ENCODE peak calls at places on chromosome 2, in nine cellular contexts. One of them, this sample, is unnamed.
A peak's percentile ranks its signal among the peaks of the same experiment; 100 is the strongest.

GRCh38 chr2:231632559-231633142 is 40.0 kb downstream of the TEX44 start:
- DNase-seq in GM12865: no peak
- DNase-seq in left lung: no peak
- DNase-seq in type B pancreatic cell: no peak
- DNase-seq in activated B cell treated with CpG ODN at 0.5 μM for 24 hours: no peak
- DNase-seq in left ventricle myocardium inferior: no peak
- DNase-seq in MCF 10A: peak; percentile 59
- DNase-seq in choroid plexus epithelial cell: peak; percentile 83
- DNase-seq in prostate gland: no peak
- DNase-seq in this sample: peak; percentile 13

GRCh38 chr2:204074434-204074833 is 137.9 kb downstream of the ICOS start:
- DNase-seq in left lung: no peak
- DNase-seq in choroid plexus epithelial cell: no peak
- DNase-seq in GM12865: no peak
- DNase-seq in MCF 10A: no peak
- DNase-seq in prostate gland: no peak
- DNase-seq in activated B cell treated with CpG ODN at 0.5 μM for 24 hours: no peak
- DNase-seq in type B pancreatic cell: no peak
- DNase-seq in left ventricle myocardium inferior: no peak
- DNase-seq in this sample: peak; percentile 11

GRCh38 chr2:217273851-217274250 is 414.0 kb upstream of the TNP1 start:
- DNase-seq in GM12865: no peak
- DNase-seq in left ventricle myocardium inferior: no peak
- DNase-seq in MCF 10A: no peak
- DNase-seq in left lung: no peak
- DNase-seq in activated B cell treated with CpG ODN at 0.5 μM for 24 hours: no peak
- DNase-seq in type B pancreatic cell: no peak
- DNase-seq in choroid plexus epithelial cell: no peak
- DNase-seq in prostate gland: no peak
- DNase-seq in this sample: no peak

GRCh38 chr2:231182500-231182899 is 15.9 kb upstream of the ARMC9 start:
- DNase-seq in type B pancreatic cell: no peak
- DNase-seq in choroid plexus epithelial cell: no peak
- DNase-seq in GM12865: no peak
- DNase-seq in left lung: no peak
- DNase-seq in left ventricle myocardium inferior: no peak
- DNase-seq in activated B cell treated with CpG ODN at 0.5 μM for 24 hours: no peak
- DNase-seq in MCF 10A: no peak
- DNase-seq in prostate gland: no peak
- DNase-seq in this sample: no peak

GRCh38 chr2:235514627-235515363 is 21.0 kb downstream of the AGAP1 start:
- DNase-seq in left ventricle myocardium inferior: no peak
- DNase-seq in activated B cell treated with CpG ODN at 0.5 μM for 24 hours: no peak
- DNase-seq in GM12865: no peak
- DNase-seq in MCF 10A: peak; percentile 12
- DNase-seq in choroid plexus epithelial cell: no peak
- DNase-seq in prostate gland: no peak
- DNase-seq in type B pancreatic cell: no peak
- DNase-seq in left lung: no peak
- DNase-seq in this sample: no peak

GRCh38 chr2:1744446-1745170 is at the start of gene PXDN:
- DNase-seq in choroid plexus epithelial cell: peak; percentile 81
- DNase-seq in left ventricle myocardium inferior: peak; percentile 74
- DNase-seq in left lung: peak; percentile 78
- DNase-seq in GM12865: no peak
- DNase-seq in type B pancreatic cell: peak; percentile 78
- DNase-seq in MCF 10A: peak; percentile 20
- DNase-seq in activated B cell treated with CpG ODN at 0.5 μM for 24 hours: no peak
- DNase-seq in prostate gland: peak; percentile 43
- DNase-seq in this sample: peak; percentile 44

GRCh38 chr2:208984376-208985100 is 439.3 kb upstream of the MAP2 start:
- DNase-seq in left lung: no peak
- DNase-seq in GM12865: no peak
- DNase-seq in prostate gland: no peak
- DNase-seq in activated B cell treated with CpG ODN at 0.5 μM for 24 hours: no peak
- DNase-seq in MCF 10A: no peak
- DNase-seq in choroid plexus epithelial cell: no peak
- DNase-seq in type B pancreatic cell: no peak
- DNase-seq in left ventricle myocardium inferior: no peak
- DNase-seq in this sample: no peak

GRCh38 chr2:160974803-160975202 is 185.4 kb upstream of the TANK start:
- DNase-seq in type B pancreatic cell: no peak
- DNase-seq in left ventricle myocardium inferior: no peak
- DNase-seq in GM12865: no peak
- DNase-seq in MCF 10A: peak; percentile 32
- DNase-seq in choroid plexus epithelial cell: no peak
- DNase-seq in left lung: no peak
- DNase-seq in activated B cell treated with CpG ODN at 0.5 μM for 24 hours: no peak
- DNase-seq in prostate gland: no peak
- DNase-seq in this sample: peak; percentile 10

GRCh38 chr2:85428343-85428881 is 9.9 kb downstream of the SH2D6 start:
- DNase-seq in activated B cell treated with CpG ODN at 0.5 μM for 24 hours: no peak
- DNase-seq in prostate gland: no peak
- DNase-seq in type B pancreatic cell: no peak
- DNase-seq in MCF 10A: no peak
- DNase-seq in GM12865: no peak
- DNase-seq in left lung: no peak
- DNase-seq in left ventricle myocardium inferior: no peak
- DNase-seq in choroid plexus epithelial cell: no peak
- DNase-seq in this sample: no peak

GRCh38 chr2:12923907-12924610 is 207.3 kb downstream of the TRIB2 start:
- DNase-seq in activated B cell treated with CpG ODN at 0.5 μM for 24 hours: no peak
- DNase-seq in left lung: no peak
- DNase-seq in left ventricle myocardium inferior: no peak
- DNase-seq in prostate gland: no peak
- DNase-seq in type B pancreatic cell: no peak
- DNase-seq in GM12865: no peak
- DNase-seq in choroid plexus epithelial cell: peak; percentile 47
- DNase-seq in MCF 10A: no peak
- DNase-seq in this sample: peak; percentile 67

GRCh38 chr2:239531456-239532304 is 130.9 kb upstream of the HDAC4 start:
- DNase-seq in type B pancreatic cell: no peak
- DNase-seq in MCF 10A: no peak
- DNase-seq in choroid plexus epithelial cell: no peak
- DNase-seq in activated B cell treated with CpG ODN at 0.5 μM for 24 hours: no peak
- DNase-seq in left lung: no peak
- DNase-seq in left ventricle myocardium inferior: no peak
- DNase-seq in prostate gland: no peak
- DNase-seq in GM12865: no peak
- DNase-seq in this sample: no peak

GRCh38 chr2:32135409-32135808 is 30.3 kb upstream of the SLC30A6 start:
- DNase-seq in type B pancreatic cell: no peak
- DNase-seq in left lung: no peak
- DNase-seq in left ventricle myocardium inferior: no peak
- DNase-seq in GM12865: peak; percentile 23
- DNase-seq in prostate gland: no peak
- DNase-seq in activated B cell treated with CpG ODN at 0.5 μM for 24 hours: no peak
- DNase-seq in choroid plexus epithelial cell: peak; percentile 83
- DNase-seq in MCF 10A: peak; percentile 67
- DNase-seq in this sample: peak; percentile 82

GRCh38 chr2:226118471-226119429 is 680.9 kb downstream of the IRS1 start:
- DNase-seq in GM12865: no peak
- DNase-seq in prostate gland: peak; percentile 26
- DNase-seq in left lung: peak; percentile 8
- DNase-seq in choroid plexus epithelial cell: peak; percentile 95
- DNase-seq in type B pancreatic cell: no peak
- DNase-seq in activated B cell treated with CpG ODN at 0.5 μM for 24 hours: no peak
- DNase-seq in MCF 10A: peak; percentile 94
- DNase-seq in left ventricle myocardium inferior: no peak
- DNase-seq in this sample: peak; percentile 85

GRCh38 chr2:149330127-149331022 is at the start of gene LYPD6:
- DNase-seq in activated B cell treated with CpG ODN at 0.5 μM for 24 hours: no peak
- DNase-seq in choroid plexus epithelial cell: peak; percentile 36
- DNase-seq in prostate gland: peak; percentile 74
- DNase-seq in GM12865: peak; percentile 78
- DNase-seq in MCF 10A: peak; percentile 80
- DNase-seq in left lung: peak; percentile 84
- DNase-seq in type B pancreatic cell: peak; percentile 77
- DNase-seq in left ventricle myocardium inferior: peak; percentile 66
- DNase-seq in this sample: peak; percentile 45

GRCh38 chr2:207970138-207970824 is 55.0 kb downstream of the PLEKHM3 start:
- DNase-seq in MCF 10A: no peak
- DNase-seq in choroid plexus epithelial cell: no peak
- DNase-seq in left ventricle myocardium inferior: no peak
- DNase-seq in left lung: no peak
- DNase-seq in type B pancreatic cell: no peak
- DNase-seq in GM12865: no peak
- DNase-seq in activated B cell treated with CpG ODN at 0.5 μM for 24 hours: no peak
- DNase-seq in prostate gland: no peak
- DNase-seq in this sample: no peak

GRCh38 chr2:224136394-224136793 is 97.3 kb upstream of the SERPINE2 start:
- DNase-seq in choroid plexus epithelial cell: no peak
- DNase-seq in left lung: no peak
- DNase-seq in type B pancreatic cell: no peak
- DNase-seq in left ventricle myocardium inferior: no peak
- DNase-seq in prostate gland: no peak
- DNase-seq in MCF 10A: no peak
- DNase-seq in GM12865: no peak
- DNase-seq in activated B cell treated with CpG ODN at 0.5 μM for 24 hours: no peak
- DNase-seq in this sample: no peak

GRCh38 chr2:1766400-1766799 is 22.1 kb upstream of the PXDN start:
- DNase-seq in MCF 10A: no peak
- DNase-seq in GM12865: no peak
- DNase-seq in left ventricle myocardium inferior: no peak
- DNase-seq in activated B cell treated with CpG ODN at 0.5 μM for 24 hours: no peak
- DNase-seq in choroid plexus epithelial cell: no peak
- DNase-seq in left lung: no peak
- DNase-seq in type B pancreatic cell: no peak
- DNase-seq in prostate gland: no peak
- DNase-seq in this sample: no peak

GRCh38 chr2:199136681-199137080 is 321.1 kb downstream of the SATB2 start:
- DNase-seq in MCF 10A: peak; percentile 67
- DNase-seq in type B pancreatic cell: no peak
- DNase-seq in activated B cell treated with CpG ODN at 0.5 μM for 24 hours: no peak
- DNase-seq in GM12865: no peak
- DNase-seq in left ventricle myocardium inferior: no peak
- DNase-seq in prostate gland: no peak
- DNase-seq in left lung: no peak
- DNase-seq in choroid plexus epithelial cell: peak; percentile 10
- DNase-seq in this sample: peak; percentile 56

GRCh38 chr2:239991689-239992314 is 33.3 kb downstream of the NDUFA10 start:
- DNase-seq in left lung: no peak
- DNase-seq in left ventricle myocardium inferior: no peak
- DNase-seq in choroid plexus epithelial cell: peak; percentile 86
- DNase-seq in MCF 10A: peak; percentile 57
- DNase-seq in type B pancreatic cell: no peak
- DNase-seq in activated B cell treated with CpG ODN at 0.5 μM for 24 hours: no peak
- DNase-seq in GM12865: peak; percentile 56
- DNase-seq in prostate gland: peak; percentile 36
- DNase-seq in this sample: peak; percentile 59

GRCh38 chr2:42342061-42342794 is 18.8 kb downstream of the COX7A2L start:
- DNase-seq in activated B cell treated with CpG ODN at 0.5 μM for 24 hours: no peak
- DNase-seq in GM12865: peak; percentile 16
- DNase-seq in prostate gland: no peak
- DNase-seq in left lung: no peak
- DNase-seq in choroid plexus epithelial cell: peak; percentile 93
- DNase-seq in MCF 10A: peak; percentile 39
- DNase-seq in type B pancreatic cell: no peak
- DNase-seq in left ventricle myocardium inferior: peak; percentile 25
- DNase-seq in this sample: peak; percentile 93

GRCh38 chr2:241126201-241126611 is 23.1 kb downstream of the PASK start:
- DNase-seq in type B pancreatic cell: no peak
- DNase-seq in activated B cell treated with CpG ODN at 0.5 μM for 24 hours: no peak
- DNase-seq in left lung: no peak
- DNase-seq in prostate gland: no peak
- DNase-seq in MCF 10A: no peak
- DNase-seq in left ventricle myocardium inferior: no peak
- DNase-seq in GM12865: no peak
- DNase-seq in choroid plexus epithelial cell: no peak
- DNase-seq in this sample: no peak

GRCh38 chr2:207039225-207039624 is 99.9 kb downstream of the CPO start:
- DNase-seq in prostate gland: no peak
- DNase-seq in MCF 10A: no peak
- DNase-seq in left ventricle myocardium inferior: no peak
- DNase-seq in type B pancreatic cell: no peak
- DNase-seq in left lung: no peak
- DNase-seq in GM12865: no peak
- DNase-seq in choroid plexus epithelial cell: no peak
- DNase-seq in activated B cell treated with CpG ODN at 0.5 μM for 24 hours: no peak
- DNase-seq in this sample: no peak

GRCh38 chr2:185979546-185980071 is 241.0 kb downstream of the FSIP2 start:
- DNase-seq in left ventricle myocardium inferior: no peak
- DNase-seq in type B pancreatic cell: no peak
- DNase-seq in MCF 10A: peak; percentile 66
- DNase-seq in activated B cell treated with CpG ODN at 0.5 μM for 24 hours: no peak
- DNase-seq in choroid plexus epithelial cell: no peak
- DNase-seq in left lung: no peak
- DNase-seq in GM12865: peak; percentile 5
- DNase-seq in prostate gland: no peak
- DNase-seq in this sample: no peak

GRCh38 chr2:106142683-106143082 is 51.4 kb downstream of the UXS1 start:
- DNase-seq in choroid plexus epithelial cell: no peak
- DNase-seq in GM12865: no peak
- DNase-seq in left lung: no peak
- DNase-seq in activated B cell treated with CpG ODN at 0.5 μM for 24 hours: no peak
- DNase-seq in left ventricle myocardium inferior: no peak
- DNase-seq in MCF 10A: no peak
- DNase-seq in prostate gland: no peak
- DNase-seq in type B pancreatic cell: no peak
- DNase-seq in this sample: no peak
- TF ChIP-seq CTCF in choroid plexus epithelial cell: no peak
- TF ChIP-seq CTCF in GM12865: no peak
- TF ChIP-seq CTCF in left lung: no peak
- TF ChIP-seq CTCF in activated B cell treated with CpG ODN at 0.5 μM for 24 hours: no peak
- TF ChIP-seq CTCF in left ventricle myocardium inferior: no peak
- TF ChIP-seq CTCF in MCF 10A: no peak
- TF ChIP-seq CTCF in prostate gland: no peak
- TF ChIP-seq CTCF in type B pancreatic cell: no peak
- TF ChIP-seq CTCF in this sample: no peak

GRCh38 chr2:9100080-9100876 is 96.8 kb upstream of the MBOAT2 start:
- DNase-seq in prostate gland: no peak
- DNase-seq in choroid plexus epithelial cell: no peak
- DNase-seq in activated B cell treated with CpG ODN at 0.5 μM for 24 hours: no peak
- DNase-seq in left ventricle myocardium inferior: no peak
- DNase-seq in type B pancreatic cell: no peak
- DNase-seq in MCF 10A: no peak
- DNase-seq in left lung: no peak
- DNase-seq in GM12865: peak; percentile 81
- DNase-seq in this sample: no peak
- TF ChIP-seq CTCF in prostate gland: no peak
- TF ChIP-seq CTCF in choroid plexus epithelial cell: peak; percentile 28
- TF ChIP-seq CTCF in activated B cell treated with CpG ODN at 0.5 μM for 24 hours: no peak
- TF ChIP-seq CTCF in left ventricle myocardium inferior: no peak
- TF ChIP-seq CTCF in type B pancreatic cell: no peak
- TF ChIP-seq CTCF in MCF 10A: no peak
- TF ChIP-seq CTCF in left lung: no peak
- TF ChIP-seq CTCF in GM12865: no peak
- TF ChIP-seq CTCF in this sample: no peak

GRCh38 chr2:152468832-152469692 is 134.1 kb downstream of the FMNL2 start:
- DNase-seq in type B pancreatic cell: no peak
- DNase-seq in MCF 10A: peak; percentile 84
- DNase-seq in choroid plexus epithelial cell: peak; percentile 68
- DNase-seq in left lung: no peak
- DNase-seq in activated B cell treated with CpG ODN at 0.5 μM for 24 hours: no peak
- DNase-seq in GM12865: peak; percentile 61
- DNase-seq in prostate gland: no peak
- DNase-seq in left ventricle myocardium inferior: no peak
- DNase-seq in this sample: no peak
- TF ChIP-seq CTCF in type B pancreatic cell: no peak
- TF ChIP-seq CTCF in MCF 10A: no peak
- TF ChIP-seq CTCF in choroid plexus epithelial cell: peak; percentile 31
- TF ChIP-seq CTCF in left lung: no peak
- TF ChIP-seq CTCF in activated B cell treated with CpG ODN at 0.5 μM for 24 hours: no peak
- TF ChIP-seq CTCF in GM12865: no peak
- TF ChIP-seq CTCF in prostate gland: no peak
- TF ChIP-seq CTCF in left ventricle myocardium inferior: no peak
- TF ChIP-seq CTCF in this sample: no peak

GRCh38 chr2:221264318-221264717 is 307.8 kb downstream of the EPHA4 start:
- DNase-seq in prostate gland: no peak
- DNase-seq in activated B cell treated with CpG ODN at 0.5 μM for 24 hours: no peak
- DNase-seq in choroid plexus epithelial cell: no peak
- DNase-seq in left lung: no peak
- DNase-seq in MCF 10A: no peak
- DNase-seq in type B pancreatic cell: no peak
- DNase-seq in left ventricle myocardium inferior: no peak
- DNase-seq in GM12865: no peak
- DNase-seq in this sample: no peak
- TF ChIP-seq CTCF in prostate gland: no peak
- TF ChIP-seq CTCF in activated B cell treated with CpG ODN at 0.5 μM for 24 hours: no peak
- TF ChIP-seq CTCF in choroid plexus epithelial cell: no peak
- TF ChIP-seq CTCF in left lung: no peak
- TF ChIP-seq CTCF in MCF 10A: no peak
- TF ChIP-seq CTCF in type B pancreatic cell: peak; percentile 41
- TF ChIP-seq CTCF in left ventricle myocardium inferior: no peak
- TF ChIP-seq CTCF in GM12865: no peak
- TF ChIP-seq CTCF in this sample: no peak

This sample was measured in HFFc6.